ENCODE peak calls at places on chromosomes 1 and 21, in ten cellular contexts. P is tibial artery; Q is ascending aorta; K is CD8-positive, alpha-beta T cell; I is pancreas; Z is neural progenitor cell; E is thyroid gland; O is sigmoid colon; U is esophagus muscularis mucosa; W is BE2C. M is an unnamed sample. For H3K4me1, the result is how much of the 10 kb centered on the place peaks cover.

GRCh38 chr1:1542766-1543705 is 2.6 kb upstream of the TMEM240 start:
- DNase-seq in Q (no peak), K (no peak), P (no peak), I (no peak), W (peak), O (no peak), Z (no peak), U (no peak), E (no peak), M (no peak)

GRCh38 chr21:33866851-33867250 is 48.8 kb downstream of the ATP5PO start:
- DNase-seq in P (no peak), K (no peak), Z (no peak), I (no peak), E (no peak), Q (no peak), W (no peak), U (no peak), O (no peak), M (no peak)

GRCh38 chr1:144101397-144102050 is 129.7 kb upstream of the FAM72C start:
- DNase-seq in O (peak), I (peak), W (peak), K (peak), U (peak), E (peak), Q (peak), Z (no peak), P (peak), M (peak)

GRCh38 chr1:107897428-107898339 is 67.3 kb downstream of the VAV3 start:
- DNase-seq in W (no peak), Z (no peak), U (no peak), K (peak), Q (no peak), P (no peak), O (no peak), I (no peak), E (no peak), M (no peak)

GRCh38 chr21:42086969-42087368 is 15.9 kb downstream of the UMODL1 start:
- DNase-seq in Q (no peak), O (no peak), P (no peak), W (no peak), Z (no peak), E (no peak), I (no peak), K (no peak), U (no peak), M (no peak)

GRCh38 chr1:22447581-22448215 is 4.0 kb upstream of the ZBTB40 start:
- DNase-seq in U (no peak), K (no peak), Z (no peak), E (no peak), P (peak), W (peak), O (no peak), Q (peak), I (no peak), M (no peak)

GRCh38 chr1:240526321-240526720 is 85.6 kb downstream of the GREM2 start:
- DNase-seq in O (no peak), I (no peak), U (no peak), W (no peak), E (peak), P (no peak), Q (no peak), Z (peak), K (no peak), M (no peak)

GRCh38 chr1:117670996-117671780 is 65.3 kb downstream of the TENT5C start:
- DNase-seq in O (no peak), Q (no peak), K (no peak), Z (no peak), P (no peak), U (no peak), I (no peak), E (no peak), W (no peak), M (no peak)

GRCh38 chr1:21149862-21150432 is 26.8 kb downstream of the EIF4G3 start:
- DNase-seq in Q (no peak), E (no peak), I (no peak), U (no peak), P (no peak), K (no peak), Z (peak), W (no peak), O (peak), M (no peak)

GRCh38 chr1:145985502-145986439 is 10.6 kb downstream of the TXNIP start:
- DNase-seq in P (peak), O (peak), Q (peak), Z (no peak), K (no peak), U (no peak), W (no peak), E (peak), I (peak), M (peak)

GRCh38 chr1:208230668-208231529 is 13.3 kb downstream of the PLXNA2 start:
- DNase-seq in I (no peak), O (no peak), K (no peak), W (no peak), Q (peak), U (no peak), P (no peak), E (peak), Z (no peak), M (peak)

GRCh38 chr1:20729990-20730689 is 2.4 kb downstream of the SH2D5 start:
- DNase-seq in P (no peak), E (no peak), W (no peak), K (no peak), Q (peak), O (no peak), U (no peak), Z (no peak), I (no peak), M (no peak)

GRCh38 chr1:186059752-186060151 is 315.3 kb downstream of the TPR start:
- DNase-seq in P (no peak), U (no peak), I (no peak), K (no peak), O (no peak), Z (no peak), Q (no peak), E (no peak), W (no peak), M (no peak)

GRCh38 chr1:108200627-108201106 is 524 bp upstream of the SLC25A24 start:
- DNase-seq in Q (peak), I (peak), E (peak), Z (peak), W (no peak), O (no peak), U (no peak), P (peak), K (peak), M (peak)

GRCh38 chr1:155184835-155185782 is 11.5 kb downstream of the TRIM46 start:
- DNase-seq in P (no peak), O (peak), E (peak), I (peak), Q (no peak), U (no peak), K (no peak), W (peak), Z (no peak), M (peak)

GRCh38 chr1:80153762-80154555 is 1147.4 kb upstream of the ADGRL4 start:
- DNase-seq in P (no peak), U (no peak), K (no peak), Z (no peak), O (no peak), Q (no peak), I (no peak), W (no peak), E (no peak), M (peak)

GRCh38 chr1:47424336-47424982 is 8.4 kb downstream of the FOXE3 start:
- DNase-seq in P (no peak), W (no peak), U (no peak), I (no peak), Q (no peak), Z (peak), K (no peak), E (peak), O (no peak), M (no peak)

GRCh38 chr1:31413405-31414005 is 492 bp downstream of the SERINC2 start:
- DNase-seq in Q (peak), E (peak), W (peak), U (no peak), O (peak), P (peak), Z (peak), K (peak), I (peak), M (peak)
- H3K4me1 ChIP-seq in Q (under half), E (under half), W (under half), U (under half), O (under half), P (under half), Z (under half), K (under half), I (under half), M (under half)

GRCh38 chr1:15303912-15304311 is 56.9 kb downstream of the FHAD1 start:
- DNase-seq in Q (no peak), P (no peak), E (no peak), O (no peak), U (no peak), K (no peak), W (no peak), I (no peak), Z (no peak), M (no peak)
- TF ChIP-seq CTCF in Q (no peak), P (no peak), E (no peak), O (no peak), U (no peak), K (no peak), W (no peak), I (no peak), Z (no peak), M (no peak)

GRCh38 chr1:236083650-236084385 is 18.9 kb upstream of the NID1 start:
- DNase-seq in O (no peak), Q (no peak), P (no peak), Z (no peak), I (no peak), W (no peak), E (no peak), U (no peak), K (no peak), M (no peak)

GRCh38 chr1:236081546-236082227 is 16.8 kb upstream of the NID1 start:
- DNase-seq in K (no peak), I (no peak), Z (no peak), U (no peak), P (no peak), O (no peak), W (no peak), Q (no peak), E (no peak), M (no peak)

GRCh38 chr1:236084386-236084730 is 19.5 kb upstream of the NID1 start:
- DNase-seq in Q (no peak), E (no peak), K (no peak), P (no peak), Z (no peak), I (no peak), U (no peak), W (no peak), O (no peak), M (no peak)

GRCh38 chr1:236079703-236080245 is 14.9 kb upstream of the NID1 start:
- DNase-seq in K (no peak), E (no peak), O (no peak), W (no peak), U (no peak), P (no peak), I (no peak), Q (no peak), Z (no peak), M (no peak)

GRCh38 chr1:236082511-236082910 is 17.6 kb upstream of the NID1 start:
- DNase-seq in Z (no peak), I (no peak), E (no peak), Q (no peak), P (no peak), W (no peak), U (no peak), O (no peak), K (no peak), M (no peak)
- H3K4me1 ChIP-seq in Z (under half), I (under half), E (under half), Q (under half), P (under half), W (under half), U (under half), O (under half), K (under half), M (under half)

GRCh38 chr1:60430375-60430774 is 356.8 kb upstream of the C1orf87 start:
- DNase-seq in Z (no peak), P (no peak), I (no peak), W (no peak), Q (no peak), K (no peak), O (no peak), U (no peak), E (no peak), M (no peak)

GRCh38 chr1:60428161-60428560 is 354.6 kb upstream of the C1orf87 start:
- DNase-seq in W (no peak), Z (no peak), U (no peak), P (no peak), K (no peak), Q (no peak), E (no peak), O (no peak), I (no peak), M (no peak)

GRCh38 chr1:60425528-60425927 is 352.0 kb upstream of the C1orf87 start:
- DNase-seq in K (no peak), U (no peak), Z (peak), E (no peak), Q (no peak), P (no peak), O (no peak), W (no peak), I (no peak), M (no peak)

GRCh38 chr1:60427701-60428100 is 354.1 kb upstream of the C1orf87 start:
- DNase-seq in E (no peak), P (no peak), W (no peak), K (no peak), Z (no peak), O (no peak), U (no peak), Q (no peak), I (no peak), M (no peak)

DNA sequence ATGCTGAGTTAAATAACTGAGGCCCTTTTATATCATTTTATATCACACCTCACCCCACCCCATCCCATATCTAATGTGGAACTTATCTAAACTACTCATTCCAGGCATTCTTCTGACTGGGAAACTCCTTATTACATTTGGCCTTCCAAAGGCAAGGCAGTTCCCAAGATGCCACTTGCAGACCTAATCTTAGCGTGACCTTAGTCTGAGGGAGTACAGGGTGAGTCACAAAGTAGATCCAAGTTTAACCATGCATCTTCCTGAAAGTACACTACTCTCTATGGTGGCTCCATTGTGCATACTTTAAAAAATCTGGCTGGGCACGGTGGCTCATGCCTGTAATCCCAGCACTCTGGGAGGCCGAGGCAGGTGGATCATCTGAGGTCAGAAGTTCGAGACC is 353.6 kb upstream of the C1orf87 start:
- DNase-seq in W (no peak), E (no peak), K (no peak), Z (no peak), I (no peak), P (no peak), U (no peak), O (no peak), Q (no peak), M (no peak)
- TF ChIP-seq CTCF in W (no peak), E (no peak), K (no peak), Z (no peak), I (no peak), P (no peak), U (no peak), O (no peak), Q (no peak), M (no peak)

GRCh38 chr1:9657521-9658032 is 6.0 kb downstream of the PIK3CD start:
- DNase-seq in K (no peak), I (no peak), Q (no peak), O (no peak), E (no peak), U (no peak), W (no peak), P (no peak), Z (no peak), M (no peak)
- H3K4me1 ChIP-seq in K (half or more), I (under half), Q (under half), O (under half), E (under half), U (under half), W (under half), P (under half), Z (under half), M (half or more)

M was measured in left lung.